ENCODE peak calls at places on chromosome 15, in seven cellular contexts. One of them, this sample, is unnamed.

GRCh38 chr15:23866832-23867231 is 179.7 kb upstream of the NDN start:
- DNase-seq in dorsolateral prefrontal cortex: no peak
- DNase-seq in cardiac muscle cell: peak; percentile 33
- DNase-seq in sigmoid colon: no peak
- DNase-seq in MCF 10A: no peak
- DNase-seq in AG04450: no peak
- DNase-seq in coronary artery: no peak
- DNase-seq in this sample: no peak

GRCh38 chr15:68154923-68155559 is 50.1 kb downstream of the CALML4 start:
- DNase-seq in dorsolateral prefrontal cortex: no peak
- DNase-seq in cardiac muscle cell: peak; percentile 67
- DNase-seq in sigmoid colon: no peak
- DNase-seq in MCF 10A: peak; percentile 71
- DNase-seq in AG04450: peak; percentile 34
- DNase-seq in coronary artery: no peak
- DNase-seq in this sample: no peak

GRCh38 chr15:67622110-67622509 is 79.6 kb downstream of the MAP2K5 start:
- DNase-seq in dorsolateral prefrontal cortex: no peak
- DNase-seq in cardiac muscle cell: no peak
- DNase-seq in sigmoid colon: no peak
- DNase-seq in MCF 10A: no peak
- DNase-seq in AG04450: no peak
- DNase-seq in coronary artery: no peak
- DNase-seq in this sample: no peak

GRCh38 chr15:59691194-59691805 is 2.2 kb upstream of the BNIP2 start:
- DNase-seq in dorsolateral prefrontal cortex: no peak
- DNase-seq in cardiac muscle cell: peak; percentile 35
- DNase-seq in sigmoid colon: no peak
- DNase-seq in MCF 10A: peak; percentile 63
- DNase-seq in AG04450: no peak
- DNase-seq in coronary artery: no peak
- DNase-seq in this sample: no peak

GRCh38 chr15:77554306-77555080 is 78.2 kb downstream of the LINGO1 start:
- DNase-seq in dorsolateral prefrontal cortex: peak; percentile 85
- DNase-seq in cardiac muscle cell: no peak
- DNase-seq in sigmoid colon: no peak
- DNase-seq in MCF 10A: no peak
- DNase-seq in AG04450: no peak
- DNase-seq in coronary artery: no peak
- DNase-seq in this sample: no peak

GRCh38 chr15:73329501-73330200 is 39.1 kb downstream of the HCN4 start:
- DNase-seq in dorsolateral prefrontal cortex: no peak
- DNase-seq in cardiac muscle cell: no peak
- DNase-seq in sigmoid colon: peak; percentile 48
- DNase-seq in MCF 10A: no peak
- DNase-seq in AG04450: no peak
- DNase-seq in coronary artery: no peak
- DNase-seq in this sample: no peak

GRCh38 chr15:29571728-29572454 is 250.4 kb downstream of the TJP1 start:
- DNase-seq in dorsolateral prefrontal cortex: no peak
- DNase-seq in cardiac muscle cell: peak; percentile 77
- DNase-seq in sigmoid colon: no peak
- DNase-seq in MCF 10A: no peak
- DNase-seq in AG04450: no peak
- DNase-seq in coronary artery: no peak
- DNase-seq in this sample: no peak

GRCh38 chr15:71800835-71801745 is 9.3 kb upstream of the NR2E3 start:
- DNase-seq in dorsolateral prefrontal cortex: no peak
- DNase-seq in cardiac muscle cell: peak; percentile 77
- DNase-seq in sigmoid colon: no peak
- DNase-seq in MCF 10A: peak; percentile 77
- DNase-seq in AG04450: peak; percentile 67
- DNase-seq in coronary artery: no peak
- DNase-seq in this sample: peak; percentile 68

GRCh38 chr15:78422571-78423340 is 15.3 kb upstream of the IREB2 start:
- DNase-seq in dorsolateral prefrontal cortex: peak; percentile 51
- DNase-seq in cardiac muscle cell: peak; percentile 79
- DNase-seq in sigmoid colon: peak; percentile 81
- DNase-seq in MCF 10A: peak; percentile 61
- DNase-seq in AG04450: peak; percentile 20
- DNase-seq in coronary artery: no peak
- DNase-seq in this sample: no peak

GRCh38 chr15:84749111-84749991 is 959 bp downstream of the ZNF592 start:
- DNase-seq in dorsolateral prefrontal cortex: peak; percentile 29
- DNase-seq in cardiac muscle cell: peak; percentile 51
- DNase-seq in sigmoid colon: peak; percentile 70
- DNase-seq in MCF 10A: peak; percentile 26
- DNase-seq in AG04450: no peak
- DNase-seq in coronary artery: peak; percentile 78
- DNase-seq in this sample: no peak

GRCh38 chr15:35329521-35329921 is 216.4 kb downstream of the DPH6 start:
- DNase-seq in dorsolateral prefrontal cortex: no peak
- DNase-seq in cardiac muscle cell: no peak
- DNase-seq in sigmoid colon: no peak
- DNase-seq in MCF 10A: no peak
- DNase-seq in AG04450: no peak
- DNase-seq in coronary artery: no peak
- DNase-seq in this sample: no peak

DNA sequence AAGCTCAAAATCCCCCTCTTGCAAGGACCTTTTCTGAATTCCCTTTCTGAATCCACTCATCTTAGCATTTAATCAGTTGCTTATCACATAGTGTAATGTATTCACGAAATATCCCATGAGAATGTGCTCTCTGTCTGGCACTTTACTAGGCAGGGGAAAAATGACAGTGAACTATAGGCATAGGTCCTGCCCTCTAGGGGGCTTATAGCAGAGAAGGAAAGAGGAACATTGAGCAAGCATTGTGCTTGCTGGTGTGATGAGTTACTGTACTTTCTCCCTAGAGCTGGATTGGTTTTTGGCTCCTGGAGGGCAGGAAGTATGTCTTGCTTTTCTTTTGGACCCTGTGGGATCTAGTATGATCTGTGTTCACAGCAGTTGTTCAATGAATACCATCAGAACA is 26.5 kb downstream of the DUOX2 start:
- DNase-seq in dorsolateral prefrontal cortex: no peak
- DNase-seq in cardiac muscle cell: no peak
- DNase-seq in sigmoid colon: no peak
- DNase-seq in MCF 10A: no peak
- DNase-seq in AG04450: no peak
- DNase-seq in coronary artery: no peak
- DNase-seq in this sample: no peak
- TF ChIP-seq CTCF in dorsolateral prefrontal cortex: no peak
- TF ChIP-seq CTCF in cardiac muscle cell: no peak
- TF ChIP-seq CTCF in sigmoid colon: no peak
- TF ChIP-seq CTCF in MCF 10A: no peak
- TF ChIP-seq CTCF in AG04450: no peak
- TF ChIP-seq CTCF in coronary artery: no peak
- TF ChIP-seq CTCF in this sample: no peak

DNA sequence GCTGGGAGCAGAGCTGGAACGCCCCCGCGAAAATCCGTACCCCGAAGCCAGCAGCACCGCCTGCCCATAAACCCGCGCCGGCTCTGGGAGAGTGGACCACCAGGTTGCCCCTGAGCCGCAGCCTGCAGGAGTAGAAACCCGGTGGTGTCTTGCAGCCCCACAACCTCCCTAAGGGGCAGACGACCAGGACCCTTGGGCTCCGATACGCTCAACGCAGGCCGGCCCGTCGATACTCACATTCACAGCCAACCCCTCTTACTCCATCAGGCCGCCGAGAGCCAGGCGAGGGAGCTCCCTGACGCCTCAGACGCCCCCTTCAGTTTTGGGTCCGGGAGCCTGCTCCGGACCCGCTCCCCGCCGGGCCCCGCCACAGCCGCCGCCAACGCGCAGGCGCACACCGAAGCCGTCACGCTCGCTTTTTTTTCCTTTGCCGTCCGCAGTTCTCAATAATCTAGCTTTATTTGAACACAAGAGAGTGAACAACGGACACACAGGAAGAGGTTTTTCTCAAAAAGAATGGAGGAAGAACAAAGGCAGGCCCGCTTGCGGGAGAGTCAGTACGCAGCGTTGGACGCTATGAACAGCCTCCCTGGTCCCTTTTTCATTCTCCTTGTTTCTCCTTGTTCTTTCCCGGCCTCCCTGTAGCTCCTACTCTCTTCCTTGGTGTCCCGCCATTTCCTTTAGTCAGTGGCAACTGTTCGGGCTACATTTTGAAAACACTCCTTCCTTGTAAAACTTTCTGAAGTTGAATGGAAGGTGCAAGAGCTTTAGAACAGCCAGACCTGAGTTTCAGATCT is at the start of gene ZNF106:
- DNase-seq in dorsolateral prefrontal cortex: peak; percentile 85
- DNase-seq in cardiac muscle cell: peak; percentile 92
- DNase-seq in sigmoid colon: peak; percentile 91
- DNase-seq in MCF 10A: peak; percentile 89
- DNase-seq in AG04450: peak; percentile 72
- DNase-seq in coronary artery: peak; percentile 90
- DNase-seq in this sample: peak; percentile 92
- TF ChIP-seq CTCF in dorsolateral prefrontal cortex: peak; percentile 46
- TF ChIP-seq CTCF in cardiac muscle cell: no peak
- TF ChIP-seq CTCF in sigmoid colon: no peak
- TF ChIP-seq CTCF in MCF 10A: no peak
- TF ChIP-seq CTCF in AG04450: peak; percentile 20
- TF ChIP-seq CTCF in coronary artery: no peak
- TF ChIP-seq CTCF in this sample: no peak

DNA sequence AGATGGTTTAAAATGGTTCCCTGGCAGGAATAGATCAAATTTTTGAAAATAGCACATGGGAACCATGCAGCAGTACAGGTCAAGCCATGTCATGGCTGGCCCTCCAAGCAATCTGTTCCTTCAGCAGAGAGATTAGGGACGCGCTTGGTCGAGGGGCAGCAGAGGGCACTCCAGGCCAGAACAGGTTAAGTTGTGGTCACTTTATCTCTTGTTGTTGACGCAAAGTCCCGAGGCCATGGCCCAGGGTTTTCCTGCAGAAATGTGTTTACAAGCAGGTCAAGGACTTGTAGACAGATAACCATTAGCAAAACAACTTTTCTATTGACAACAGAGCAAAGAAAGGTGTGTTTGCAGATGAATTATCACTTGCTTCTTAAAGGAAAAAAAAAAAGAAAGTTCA is 570.0 kb upstream of the NR2F2 start:
- DNase-seq in dorsolateral prefrontal cortex: no peak
- DNase-seq in cardiac muscle cell: peak; percentile 46
- DNase-seq in sigmoid colon: no peak
- DNase-seq in MCF 10A: peak; percentile 4
- DNase-seq in AG04450: no peak
- DNase-seq in coronary artery: no peak
- DNase-seq in this sample: no peak
- TF ChIP-seq CTCF in dorsolateral prefrontal cortex: no peak
- TF ChIP-seq CTCF in cardiac muscle cell: no peak
- TF ChIP-seq CTCF in sigmoid colon: no peak
- TF ChIP-seq CTCF in MCF 10A: no peak
- TF ChIP-seq CTCF in AG04450: no peak
- TF ChIP-seq CTCF in coronary artery: no peak
- TF ChIP-seq CTCF in this sample: peak; percentile 52

GRCh38 chr15:69957175-69957574 is 140.5 kb downstream of the TLE3 start:
- DNase-seq in dorsolateral prefrontal cortex: no peak
- DNase-seq in cardiac muscle cell: no peak
- DNase-seq in sigmoid colon: no peak
- DNase-seq in MCF 10A: no peak
- DNase-seq in AG04450: no peak
- DNase-seq in coronary artery: no peak
- DNase-seq in this sample: no peak
- TF ChIP-seq CTCF in dorsolateral prefrontal cortex: no peak
- TF ChIP-seq CTCF in cardiac muscle cell: no peak
- TF ChIP-seq CTCF in sigmoid colon: no peak
- TF ChIP-seq CTCF in MCF 10A: no peak
- TF ChIP-seq CTCF in AG04450: no peak
- TF ChIP-seq CTCF in coronary artery: no peak
- TF ChIP-seq CTCF in this sample: no peak

GRCh38 chr15:83066761-83067637 is at the start of gene BTBD1:
- DNase-seq in dorsolateral prefrontal cortex: peak; percentile 92
- DNase-seq in cardiac muscle cell: peak; percentile 91
- DNase-seq in sigmoid colon: peak; percentile 96
- DNase-seq in MCF 10A: peak; percentile 97
- DNase-seq in AG04450: peak; percentile 90
- DNase-seq in coronary artery: peak; percentile 98
- DNase-seq in this sample: peak; percentile 86
- TF ChIP-seq CTCF in dorsolateral prefrontal cortex: peak; percentile 49
- TF ChIP-seq CTCF in cardiac muscle cell: no peak
- TF ChIP-seq CTCF in sigmoid colon: no peak
- TF ChIP-seq CTCF in MCF 10A: no peak
- TF ChIP-seq CTCF in AG04450: no peak
- TF ChIP-seq CTCF in coronary artery: no peak
- TF ChIP-seq CTCF in this sample: no peak

GRCh38 chr15:63188247-63188936 is 1.0 kb upstream of the RAB8B start:
- DNase-seq in dorsolateral prefrontal cortex: no peak
- DNase-seq in cardiac muscle cell: no peak
- DNase-seq in sigmoid colon: no peak
- DNase-seq in MCF 10A: no peak
- DNase-seq in AG04450: no peak
- DNase-seq in coronary artery: no peak
- DNase-seq in this sample: no peak

GRCh38 chr15:63189955-63190691 is 717 bp downstream of the RAB8B start:
- DNase-seq in dorsolateral prefrontal cortex: no peak
- DNase-seq in cardiac muscle cell: no peak
- DNase-seq in sigmoid colon: no peak
- DNase-seq in MCF 10A: no peak
- DNase-seq in AG04450: no peak
- DNase-seq in coronary artery: no peak
- DNase-seq in this sample: no peak

GRCh38 chr15:63187589-63188226 is 1.7 kb upstream of the RAB8B start:
- DNase-seq in dorsolateral prefrontal cortex: no peak
- DNase-seq in cardiac muscle cell: no peak
- DNase-seq in sigmoid colon: no peak
- DNase-seq in MCF 10A: no peak
- DNase-seq in AG04450: no peak
- DNase-seq in coronary artery: no peak
- DNase-seq in this sample: no peak

GRCh38 chr15:63190993-63191392 is 1.6 kb downstream of the RAB8B start:
- DNase-seq in dorsolateral prefrontal cortex: no peak
- DNase-seq in cardiac muscle cell: no peak
- DNase-seq in sigmoid colon: no peak
- DNase-seq in MCF 10A: no peak
- DNase-seq in AG04450: no peak
- DNase-seq in coronary artery: no peak
- DNase-seq in this sample: no peak

DNA sequence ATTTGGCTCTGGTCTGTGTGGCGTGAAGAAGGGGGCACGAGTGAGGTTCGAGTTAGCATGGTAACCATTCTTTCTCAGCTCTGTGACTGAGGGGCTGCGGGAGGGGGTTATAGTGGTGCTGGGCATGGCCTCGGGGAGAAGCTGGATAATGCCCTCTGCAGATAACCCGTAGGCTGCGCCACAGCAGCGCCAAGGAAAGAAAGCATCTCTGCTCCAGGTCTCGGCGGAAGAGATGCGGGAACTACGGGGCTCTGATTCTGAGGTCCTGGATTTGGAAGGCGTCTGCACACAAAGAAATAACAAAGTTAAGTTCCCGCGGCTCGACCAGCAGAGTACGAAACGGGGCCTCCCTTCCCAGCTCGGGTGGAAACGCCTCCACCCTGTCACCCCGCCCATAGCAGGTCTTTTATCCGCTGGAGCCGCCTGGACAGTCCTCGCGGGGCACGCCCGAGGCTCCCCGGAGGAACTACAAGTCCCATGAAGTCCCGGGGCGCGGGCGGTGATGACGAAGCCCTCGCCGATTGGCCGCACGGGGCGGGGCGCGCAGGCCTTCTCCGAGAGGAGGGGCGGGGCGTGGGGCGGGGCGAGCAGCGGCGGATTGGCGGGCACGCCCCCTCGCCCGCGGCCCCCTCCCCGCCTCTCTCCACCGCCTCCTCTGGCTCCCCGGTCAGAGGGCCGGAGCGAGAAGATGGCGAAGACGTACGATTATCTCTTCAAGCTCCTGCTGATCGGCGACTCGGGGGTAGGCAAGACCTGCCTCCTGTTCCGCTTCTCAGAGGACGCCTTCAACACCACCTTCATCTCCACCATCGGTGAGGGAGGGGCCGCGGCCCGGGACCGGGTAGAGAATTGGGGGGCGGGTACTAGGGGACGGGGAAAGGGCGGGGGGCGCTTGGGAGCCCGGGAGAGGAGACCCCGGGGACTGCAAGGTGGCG is at the start of gene RAB8B:
- DNase-seq in dorsolateral prefrontal cortex: peak; percentile 98
- DNase-seq in cardiac muscle cell: peak; percentile 97
- DNase-seq in sigmoid colon: peak; percentile 100
- DNase-seq in MCF 10A: peak; percentile 94
- DNase-seq in AG04450: peak; percentile 90
- DNase-seq in coronary artery: peak; percentile 99
- DNase-seq in this sample: peak; percentile 99
- TF ChIP-seq CTCF in dorsolateral prefrontal cortex: no peak
- TF ChIP-seq CTCF in cardiac muscle cell: no peak
- TF ChIP-seq CTCF in sigmoid colon: no peak
- TF ChIP-seq CTCF in MCF 10A: no peak
- TF ChIP-seq CTCF in AG04450: no peak
- TF ChIP-seq CTCF in coronary artery: no peak
- TF ChIP-seq CTCF in this sample: no peak

This sample was measured in type B pancreatic cell.